ENCODE peak calls at places on chromosomes 13 and 19, in eight cellular contexts. C is neural progenitor cell; M is GM10248; U is activated CD8-positive, alpha-beta T cell treated with anti-CD3 and anti-CD28 coated beads for 36 hours; E is fibroblast of the aortic adventitia; X is MCF 10A; J is right atrium auricular region; B is omental fat pad. Y is an unnamed sample.

GRCh38 chr13:40485611-40486517 is 180.6 kb downstream of the FOXO1 start:
- DNase-seq in C (peak; percentile 13), M (peak; percentile 33), U (peak; percentile 83), E (no peak), X (no peak), J (no peak), B (no peak), Y (no peak)

GRCh38 chr13:99898421-99898820 is 73.1 kb downstream of the ZIC5 start:
- DNase-seq in C (no peak), M (no peak), U (no peak), E (no peak), X (no peak), J (no peak), B (no peak), Y (no peak)

GRCh38 chr13:52411629-52412028 is 5.7 kb upstream of the THSD1 start:
- DNase-seq in C (no peak), M (no peak), U (no peak), E (peak; percentile 43), X (peak; percentile 89), J (no peak), B (no peak), Y (no peak)

GRCh38 chr13:91228940-91229339 is 118.5 kb upstream of the MIR17HG start:
- DNase-seq in C (no peak), M (no peak), U (no peak), E (no peak), X (no peak), J (no peak), B (no peak), Y (no peak)

GRCh38 chr13:66210677-66211076 is 1019.5 kb downstream of the PCDH9 start:
- DNase-seq in C (no peak), M (no peak), U (no peak), E (peak; percentile 92), X (peak; percentile 76), J (no peak), B (no peak), Y (no peak)

GRCh38 chr13:98473792-98474153 is 103.1 kb downstream of the STK24 start:
- DNase-seq in C (no peak), M (no peak), U (no peak), E (no peak), X (no peak), J (no peak), B (no peak), Y (no peak)

GRCh38 chr19:46599716-46600392 is 1.3 kb upstream of the CALM3 start:
- DNase-seq in C (no peak), M (peak; percentile 8), U (no peak), E (no peak), X (no peak), J (peak; percentile 43), B (no peak), Y (no peak)

GRCh38 chr13:27450921-27451461 is 627 bp upstream of the MTIF3 start:
- DNase-seq in C (peak; percentile 58), M (peak; percentile 21), U (no peak), E (peak; percentile 50), X (peak; percentile 61), J (no peak), B (no peak), Y (no peak)

GRCh38 chr13:86282450-86282849 is 483.2 kb upstream of the SLITRK6 start:
- DNase-seq in C (no peak), M (no peak), U (no peak), E (no peak), X (peak; percentile 13), J (no peak), B (no peak), Y (no peak)

GRCh38 chr13:80037505-80037888 is 303.4 kb downstream of the SPRY2 start:
- DNase-seq in C (no peak), M (no peak), U (no peak), E (peak; percentile 81), X (peak; percentile 78), J (no peak), B (no peak), Y (no peak)

GRCh38 chr13:46575843-46576242 is 22.9 kb downstream of the LRCH1 start:
- DNase-seq in C (peak; percentile 41), M (no peak), U (no peak), E (peak; percentile 96), X (peak; percentile 72), J (peak; percentile 63), B (no peak), Y (no peak)

GRCh38 chr13:34967851-34968562 is 25.9 kb downstream of the NBEA start:
- DNase-seq in C (no peak), M (no peak), U (no peak), E (no peak), X (peak; percentile 13), J (no peak), B (no peak), Y (no peak)

DNA sequence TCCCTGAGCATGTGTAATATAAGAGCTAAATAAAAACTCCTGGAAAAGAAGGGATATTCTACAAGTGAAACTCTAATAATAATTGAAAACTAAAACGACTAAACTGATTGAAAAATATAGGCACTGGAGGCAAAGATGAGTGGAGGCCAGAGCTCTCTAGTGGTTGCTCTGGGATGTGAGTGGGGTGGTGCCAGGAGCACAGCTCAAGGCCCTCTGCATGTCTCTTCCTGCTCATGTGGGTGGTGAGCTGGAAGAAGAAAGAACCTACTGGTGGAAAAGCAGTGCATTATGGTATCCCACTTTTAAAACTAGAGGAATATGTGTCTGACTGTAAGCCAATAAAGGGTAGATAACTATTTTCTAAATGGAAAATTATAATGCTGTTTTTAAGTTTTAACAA is 15.8 kb upstream of the ARHGEF7 start:
- DNase-seq in C (no peak), M (no peak), U (no peak), E (no peak), X (peak; percentile 18), J (no peak), B (no peak), Y (no peak)
- TF ChIP-seq CTCF in C (no peak), M (no peak), U (no peak), E (no peak), X (no peak), J (no peak), B (no peak), Y (no peak)

GRCh38 chr19:49468746-49469447 is 5.1 kb upstream of the FLT3LG start:
- DNase-seq in C (peak; percentile 94), M (peak; percentile 85), U (peak; percentile 89), E (peak; percentile 95), X (peak; percentile 68), J (peak; percentile 97), B (no peak), Y (peak; percentile 90)

GRCh38 chr19:49472936-49473335 is 1.1 kb upstream of the FLT3LG start:
- DNase-seq in C (no peak), M (no peak), U (peak; percentile 48), E (no peak), X (no peak), J (no peak), B (no peak), Y (no peak)

GRCh38 chr19:49470615-49470978 is 3.4 kb upstream of the FLT3LG start:
- DNase-seq in C (no peak), M (no peak), U (no peak), E (no peak), X (no peak), J (no peak), B (no peak), Y (no peak)

GRCh38 chr19:49468199-49468598 is 5.8 kb upstream of the FLT3LG start:
- DNase-seq in C (no peak), M (no peak), U (no peak), E (no peak), X (no peak), J (no peak), B (no peak), Y (no peak)

GRCh38 chr19:49469828-49470614 is 4.0 kb upstream of the FLT3LG start:
- DNase-seq in C (no peak), M (peak; percentile 85), U (peak; percentile 94), E (no peak), X (no peak), J (no peak), B (no peak), Y (no peak)
- TF ChIP-seq CTCF in C (no peak), M (peak; percentile 80), U (peak; percentile 72), E (no peak), X (peak; percentile 7), J (no peak), B (no peak), Y (peak; percentile 9)

DNA sequence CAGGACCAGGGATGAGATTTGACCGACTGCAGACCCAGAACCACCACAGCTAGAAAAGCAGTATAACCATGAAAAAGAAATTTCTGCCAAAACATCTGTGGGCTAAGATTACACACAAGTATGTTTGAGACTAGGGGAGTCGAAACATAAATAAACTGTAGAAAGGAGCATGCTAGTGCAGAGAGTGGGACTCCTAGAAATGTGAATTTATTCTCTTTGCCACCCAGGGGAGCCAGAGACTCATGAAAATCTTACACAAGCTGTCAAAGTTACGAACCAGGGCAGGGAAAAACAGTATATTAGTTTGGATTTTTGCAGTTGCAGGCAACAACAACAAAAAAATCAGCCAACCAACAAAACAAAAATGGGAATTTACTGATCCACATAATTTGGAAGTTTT is 12.3 kb upstream of the HSPH1 start:
- DNase-seq in C (no peak), M (no peak), U (no peak), E (peak; percentile 51), X (peak; percentile 17), J (no peak), B (no peak), Y (no peak)
- TF ChIP-seq CTCF in C (no peak), M (no peak), U (no peak), E (no peak), X (no peak), J (no peak), B (no peak), Y (peak; percentile 59)

GRCh38 chr13:19958119-19959111 is at the start of gene ZMYM2:
- DNase-seq in C (peak; percentile 99), M (peak; percentile 99), U (peak; percentile 97), E (peak; percentile 96), X (peak; percentile 95), J (peak; percentile 98), B (peak; percentile 97), Y (peak; percentile 100)

GRCh38 chr13:19957320-19958118 is 1.0 kb upstream of the ZMYM2 start:
- DNase-seq in C (peak; percentile 84), M (peak; percentile 66), U (peak; percentile 95), E (peak; percentile 64), X (no peak), J (peak; percentile 89), B (peak; percentile 65), Y (peak; percentile 87)

GRCh38 chr13:19960673-19961015 is 2.1 kb downstream of the ZMYM2 start:
- DNase-seq in C (no peak), M (no peak), U (no peak), E (no peak), X (peak; percentile 14), J (no peak), B (no peak), Y (no peak)

GRCh38 chr13:19959831-19960672 is 1.5 kb downstream of the ZMYM2 start:
- DNase-seq in C (peak; percentile 94), M (peak; percentile 71), U (peak; percentile 93), E (peak; percentile 87), X (peak; percentile 92), J (peak; percentile 87), B (peak; percentile 51), Y (peak; percentile 95)

DNA sequence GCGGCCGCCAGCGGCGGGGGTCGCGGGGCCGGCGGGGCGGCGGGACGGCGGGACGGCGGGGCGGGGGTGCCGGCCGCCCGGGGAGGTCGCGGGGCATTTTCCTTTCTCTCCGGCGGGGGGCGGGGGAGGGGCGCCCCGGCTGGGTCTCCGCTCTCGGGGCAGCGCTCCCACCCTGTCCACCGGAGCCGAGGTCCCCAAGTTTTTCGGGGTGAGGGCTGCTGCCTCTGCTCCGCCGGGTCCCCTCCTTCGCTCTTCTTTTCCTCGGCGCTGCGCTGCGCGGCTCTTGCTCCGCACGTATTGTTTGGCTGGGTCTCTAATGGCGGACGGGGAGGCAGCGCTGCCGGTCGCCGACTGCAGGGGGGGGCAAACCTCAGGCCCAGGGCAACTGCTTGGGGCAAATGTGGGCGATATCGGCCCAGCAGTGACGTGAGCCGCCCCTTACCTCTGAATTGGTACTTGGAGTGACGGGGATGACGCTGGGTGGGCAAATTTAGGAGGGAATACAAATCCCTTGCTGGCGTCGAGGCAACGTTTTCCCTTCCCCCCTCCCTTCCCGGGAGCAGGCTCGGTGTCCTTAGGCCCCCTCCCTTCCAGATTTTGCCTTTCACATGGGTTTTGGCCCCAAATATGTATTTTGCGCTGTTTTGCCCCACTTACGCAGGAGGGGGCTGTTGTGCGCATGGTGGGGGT is 759 bp downstream of the ZMYM2 start:
- DNase-seq in C (peak; percentile 81), M (peak; percentile 57), U (peak; percentile 84), E (peak; percentile 38), X (peak; percentile 49), J (no peak), B (peak; percentile 31), Y (peak; percentile 87)
- TF ChIP-seq CTCF in C (no peak), M (peak; percentile 8), U (no peak), E (peak; percentile 41), X (peak; percentile 24), J (peak; percentile 23), B (no peak), Y (no peak)